ENCODE peak calls at places on chromosomes 1 and 21, in five cellular contexts. H, U, F, I and O are unnamed samples.

GRCh38 chr1:197595244-197595904 is 179.9 kb downstream of the DENND1B start:
- DNase-seq in U (no peak), F (no peak), H (no peak), I (no peak), O (no peak)

GRCh38 chr21:30990514-30991304 is 47.6 kb downstream of the KRTAP19-8 start:
- DNase-seq in U (no peak), I (no peak), H (no peak), F (no peak), O (no peak)

GRCh38 chr1:79695133-79695532 is 688.6 kb upstream of the ADGRL4 start:
- DNase-seq in I (no peak), F (no peak), U (no peak), H (no peak), O (no peak)

GRCh38 chr1:113538225-113538624 is 147.9 kb downstream of the MAGI3 start:
- DNase-seq in H (no peak), U (no peak), I (no peak), F (no peak), O (no peak)

GRCh38 chr21:38505654-38506523 is 7.6 kb upstream of the ERG start:
- DNase-seq in U (peak), H (peak), I (peak), F (peak), O (peak)

GRCh38 chr1:110556471-110556807 is 37.5 kb upstream of the KCNA10 start:
- DNase-seq in U (no peak), I (no peak), F (no peak), H (no peak), O (no peak)

GRCh38 chr1:145778146-145778540 is 45.8 kb downstream of the RNF115 start:
- DNase-seq in H (no peak), U (no peak), F (no peak), I (no peak), O (no peak)

GRCh38 chr1:246680180-246680579 is 44.0 kb upstream of the SCCPDH start:
- DNase-seq in F (no peak), U (peak), H (no peak), I (no peak), O (no peak)

GRCh38 chr1:112297536-112297935 is 98.5 kb upstream of the CTTNBP2NL start:
- DNase-seq in F (no peak), U (no peak), I (no peak), H (no peak), O (no peak)

GRCh38 chr1:226937940-226938725 is 2.0 kb upstream of the COQ8A start:
- DNase-seq in I (no peak), U (no peak), F (no peak), H (peak), O (no peak)

GRCh38 chr1:38029081-38029681 is 16.6 kb downstream of the UTP11 start:
- DNase-seq in I (no peak), F (no peak), H (peak), U (no peak), O (no peak)

GRCh38 chr1:6801998-6802397 is 16.7 kb downstream of the CAMTA1 start:
- DNase-seq in F (no peak), H (no peak), I (no peak), U (peak), O (no peak)

GRCh38 chr1:64097859-64098258 is 105.6 kb upstream of the UBE2U start:
- DNase-seq in F (no peak), U (no peak), I (no peak), H (no peak), O (no peak)

GRCh38 chr21:36985761-36986594 is 19.5 kb upstream of the HLCS start:
- DNase-seq in F (no peak), I (no peak), H (no peak), U (no peak), O (no peak)

GRCh38 chr1:29541641-29542040 is 305.3 kb downstream of the PTPRU start:
- DNase-seq in F (no peak), H (no peak), I (no peak), U (no peak), O (no peak)

GRCh38 chr1:198620951-198621824 is 17.7 kb upstream of the PTPRC start:
- DNase-seq in H (peak), F (no peak), I (no peak), U (no peak), O (no peak)

GRCh38 chr1:180462099-180462498 is 40.3 kb downstream of the ACBD6 start:
- DNase-seq in I (no peak), F (no peak), U (no peak), H (no peak), O (no peak)

GRCh38 chr1:155084722-155085503 is 6.3 kb downstream of the EFNA3 start:
- DNase-seq in F (peak), U (peak), I (peak), H (peak), O (peak)

GRCh38 chr1:155085504-155086181 is 7.0 kb downstream of the EFNA3 start:
- DNase-seq in H (peak), I (peak), U (no peak), F (no peak), O (no peak)

GRCh38 chr1:155082941-155083541 is 4.4 kb downstream of the EFNA3 start:
- DNase-seq in I (peak), F (no peak), H (no peak), U (no peak), O (no peak)

GRCh38 chr1:155082301-155082940 is 3.8 kb downstream of the EFNA3 start:
- DNase-seq in U (no peak), F (no peak), I (no peak), H (no peak), O (no peak)

DNA sequence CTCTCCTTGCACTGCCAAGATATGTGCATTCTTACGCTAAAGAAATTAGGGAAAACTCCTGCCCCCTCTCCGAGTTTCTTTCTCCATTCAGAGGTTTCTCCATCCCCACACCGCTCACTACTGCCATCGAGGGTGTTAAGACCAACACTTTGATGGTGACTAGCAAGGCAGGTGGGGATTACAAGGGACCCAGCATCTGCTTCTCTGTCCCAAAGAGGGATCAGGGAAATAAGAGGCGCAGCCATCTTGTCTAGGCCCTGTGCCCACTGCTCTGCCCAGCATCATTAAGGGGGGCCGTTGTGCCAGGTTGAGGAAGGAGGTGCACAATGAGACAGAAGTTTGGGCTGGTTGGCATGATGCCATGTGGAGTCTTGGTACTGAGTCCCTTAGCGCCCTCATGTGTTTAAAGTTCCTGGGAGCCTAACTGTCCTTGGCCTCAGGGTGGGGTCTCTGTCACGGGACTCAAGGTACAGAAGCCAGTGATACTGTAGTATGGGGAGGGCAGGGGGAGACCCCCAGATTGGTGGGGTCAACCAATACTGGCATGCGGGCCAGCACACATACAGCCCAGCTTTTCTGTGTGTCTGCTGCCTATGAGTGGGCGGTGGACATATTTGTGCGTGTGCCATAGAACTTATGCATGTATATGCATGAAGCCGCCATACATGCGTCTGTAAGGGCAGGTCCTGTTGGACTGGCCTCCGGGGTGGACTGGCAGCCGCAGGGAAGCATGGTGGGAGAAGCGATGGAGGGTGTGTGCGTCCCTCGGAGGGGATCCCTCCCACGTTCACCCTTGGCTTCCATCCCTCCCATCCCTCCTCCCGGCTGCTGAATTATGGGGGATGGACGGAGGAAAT is 5.5 kb downstream of the EFNA3 start:
- DNase-seq in U (peak), H (peak), F (no peak), I (peak), O (no peak)
- TF ChIP-seq CTCF in U (no peak), H (peak), F (peak), I (no peak), O (no peak)

GRCh38 chr1:244448279-244449036 is 3.3 kb downstream of the ADSS2 start:
- DNase-seq in F (no peak), H (no peak), I (no peak), U (peak), O (no peak)

GRCh38 chr1:244449936-244450508 is 1.7 kb downstream of the ADSS2 start:
- DNase-seq in U (peak), I (no peak), H (no peak), F (no peak), O (no peak)

GRCh38 chr1:244447024-244447423 is 4.7 kb downstream of the ADSS2 start:
- DNase-seq in H (no peak), F (no peak), U (no peak), I (no peak), O (no peak)

GRCh38 chr1:244445320-244446181 is 6.2 kb downstream of the ADSS2 start:
- DNase-seq in F (no peak), I (no peak), U (peak), H (no peak), O (no peak)

DNA sequence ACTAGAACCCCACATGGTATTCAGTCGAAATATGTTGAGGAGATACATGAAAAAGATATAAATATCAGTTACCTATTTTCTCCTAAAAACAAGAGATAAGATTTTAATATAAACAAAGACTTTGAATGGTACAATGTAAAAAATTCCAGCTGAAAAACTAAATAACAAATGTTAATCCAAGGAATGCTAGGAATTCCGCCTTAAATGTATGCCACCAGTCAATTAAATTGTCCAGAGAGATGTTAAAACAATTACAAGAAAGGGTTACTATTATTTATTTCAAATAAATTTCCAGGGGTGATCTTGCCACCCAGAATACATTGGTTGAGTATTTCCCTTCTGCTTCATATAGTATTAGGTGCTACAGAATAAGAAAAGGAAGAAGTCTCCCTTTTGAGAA is 4.2 kb downstream of the ADSS2 start:
- DNase-seq in I (no peak), U (peak), H (no peak), F (no peak), O (no peak)
- H3K4me3 ChIP-seq in I (no peak), U (peak), H (peak), F (no peak), O (no peak)

GRCh38 chr21:33373451-33373850 is 29.8 kb upstream of the IFNGR2 start:
- DNase-seq in F (no peak), I (no peak), H (no peak), U (no peak), O (no peak)

GRCh38 chr21:33372582-33372981 is 30.6 kb upstream of the IFNGR2 start:
- DNase-seq in F (no peak), H (no peak), I (no peak), U (no peak), O (no peak)

GRCh38 chr21:33377221-33377620 is 26.0 kb upstream of the IFNGR2 start:
- DNase-seq in U (no peak), H (no peak), I (no peak), F (no peak), O (no peak)

GRCh38 chr21:33374080-33374873 is 28.9 kb upstream of the IFNGR2 start:
- DNase-seq in F (no peak), I (peak), H (peak), U (peak), O (peak)

DNA sequence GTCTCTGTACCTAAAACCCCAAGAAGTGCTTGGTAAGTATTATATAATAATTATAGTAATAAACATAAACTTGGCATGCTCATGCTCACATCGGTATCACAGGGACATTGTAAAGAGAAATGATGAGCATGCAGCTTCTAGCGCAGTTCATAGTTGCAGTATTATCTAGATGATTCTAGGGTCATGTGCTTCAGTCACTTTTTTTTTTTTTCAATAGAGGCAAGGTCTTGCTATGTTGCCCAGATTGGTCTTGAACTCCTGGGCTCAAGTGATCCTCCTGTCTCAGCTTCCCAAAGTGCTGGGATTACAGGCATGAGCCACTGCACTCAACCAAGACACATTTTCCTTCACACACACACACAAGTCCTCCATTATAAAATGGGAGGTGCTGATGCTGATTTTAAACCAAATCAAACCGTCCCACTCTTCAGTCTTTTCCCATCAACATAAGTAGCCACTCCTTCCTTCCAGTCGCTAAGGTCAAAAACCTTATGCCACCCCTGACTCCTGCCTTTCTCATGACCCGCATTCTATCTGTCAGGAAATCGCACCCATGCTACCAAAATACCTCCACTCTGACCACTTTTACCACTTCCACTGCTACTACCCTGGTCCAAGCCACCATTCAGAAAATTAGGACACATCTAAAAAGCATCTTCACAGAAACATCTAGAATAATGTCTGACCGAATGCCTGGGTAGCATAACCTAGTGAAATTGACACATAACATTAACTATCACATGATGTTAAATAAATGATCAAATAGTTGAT is 28.2 kb upstream of the IFNGR2 start:
- DNase-seq in I (no peak), F (no peak), U (no peak), H (no peak), O (no peak)
- TF ChIP-seq CTCF in I (peak), F (no peak), U (no peak), H (no peak), O (no peak)

DNA sequence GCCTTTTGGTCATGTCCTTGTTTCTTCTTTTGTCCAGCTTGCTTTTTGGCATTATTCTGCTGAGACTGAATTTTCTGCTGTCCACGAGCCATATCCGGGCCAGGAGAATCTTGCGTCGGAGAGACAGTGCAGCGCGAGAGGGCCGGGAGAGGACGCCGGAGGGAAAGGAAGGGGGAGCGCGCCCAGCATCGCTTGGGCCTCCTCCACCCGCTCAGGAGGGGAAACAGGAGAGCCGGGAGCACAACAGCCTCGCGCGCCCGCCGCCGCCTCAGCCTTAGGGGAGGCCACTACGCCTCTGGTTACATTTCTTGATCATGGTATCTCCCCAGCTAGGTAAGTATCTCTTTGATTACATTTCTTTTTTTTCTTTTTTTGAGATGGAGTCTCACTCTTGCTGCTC is 7.4 kb upstream of the DEGS1 start:
- DNase-seq in H (no peak), U (no peak), F (no peak), I (no peak), O (no peak)
- H3K4me3 ChIP-seq in H (no peak), U (no peak), F (no peak), I (peak), O (no peak)

GRCh38 chr1:182803846-182804245 is 14.3 kb downstream of the NPL start:
- DNase-seq in U (no peak), F (no peak), H (no peak), I (no peak), O (no peak)

GRCh38 chr1:182807907-182808306 is 18.3 kb downstream of the NPL start:
- DNase-seq in U (no peak), F (no peak), H (no peak), I (no peak), O (no peak)

GRCh38 chr1:182802006-182802798 is 12.6 kb downstream of the NPL start:
- DNase-seq in U (no peak), F (no peak), H (no peak), I (peak), O (no peak)

GRCh38 chr1:182809414-182809957 is 19.9 kb downstream of the NPL start:
- DNase-seq in U (no peak), I (no peak), H (no peak), F (no peak), O (no peak)

GRCh38 chr1:182806015-182806678 is 16.6 kb downstream of the NPL start:
- DNase-seq in H (no peak), F (no peak), I (no peak), U (no peak), O (no peak)
- TF ChIP-seq CTCF in H (no peak), F (no peak), I (no peak), U (no peak), O (peak)

GRCh38 chr1:223748405-223748772 is 36.0 kb downstream of the CAPN2 start:
- DNase-seq in U (peak), H (peak), F (no peak), I (no peak), O (no peak)
- H3K4me3 ChIP-seq in U (no peak), H (no peak), F (peak), I (peak), O (no peak)

GRCh38 chr1:53573931-53574330 is 114.7 kb downstream of the DMRTB1 start:
- DNase-seq in F (no peak), I (no peak), U (no peak), H (no peak), O (no peak)
- TF ChIP-seq CTCF in F (no peak), I (no peak), U (no peak), H (no peak), O (no peak)

DNA sequence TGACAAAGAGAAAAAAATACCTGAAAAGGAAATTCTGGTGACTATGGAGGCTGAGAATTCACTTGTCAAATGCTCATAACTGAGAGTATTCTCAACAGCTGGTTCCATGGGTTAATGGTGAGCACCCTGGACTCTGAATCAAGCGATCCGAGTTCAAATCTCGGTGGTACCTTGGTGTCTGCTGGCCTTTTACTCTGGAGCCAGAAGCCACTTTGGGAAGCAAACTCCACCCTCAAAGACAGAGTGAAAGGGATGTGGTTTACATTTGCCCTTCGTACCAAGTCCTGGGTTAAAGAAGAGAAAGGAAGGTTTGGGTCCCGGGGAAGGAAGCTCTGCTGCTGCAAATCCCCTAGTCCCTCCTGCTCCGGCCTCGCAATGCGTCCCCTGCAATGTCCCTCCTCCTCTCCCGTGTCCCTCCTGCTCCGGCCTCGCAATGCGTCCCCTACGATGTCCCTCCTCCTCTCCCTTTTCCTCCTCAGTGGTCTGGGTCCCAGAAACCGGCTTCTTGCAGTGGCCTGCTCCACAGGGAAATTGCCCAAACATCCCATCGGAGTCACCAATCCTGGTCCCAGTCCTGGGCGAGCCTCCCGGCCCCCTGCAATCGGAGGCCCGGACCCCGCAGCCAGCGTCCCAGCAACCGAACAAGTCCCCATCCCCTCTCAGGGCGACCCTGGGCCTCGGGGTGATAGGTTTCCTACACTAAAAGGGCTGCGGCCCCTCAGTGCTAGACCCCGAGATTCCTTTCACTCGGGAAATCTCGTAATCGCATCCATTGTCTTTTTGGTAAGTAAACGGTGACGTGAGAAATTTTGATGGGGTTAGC is 129.4 kb downstream of the PPIAL4G start:
- DNase-seq in H (no peak), F (no peak), U (peak), I (no peak), O (peak)
- H3K4me3 ChIP-seq in H (no peak), F (no peak), U (no peak), I (no peak), O (no peak)

DNA sequence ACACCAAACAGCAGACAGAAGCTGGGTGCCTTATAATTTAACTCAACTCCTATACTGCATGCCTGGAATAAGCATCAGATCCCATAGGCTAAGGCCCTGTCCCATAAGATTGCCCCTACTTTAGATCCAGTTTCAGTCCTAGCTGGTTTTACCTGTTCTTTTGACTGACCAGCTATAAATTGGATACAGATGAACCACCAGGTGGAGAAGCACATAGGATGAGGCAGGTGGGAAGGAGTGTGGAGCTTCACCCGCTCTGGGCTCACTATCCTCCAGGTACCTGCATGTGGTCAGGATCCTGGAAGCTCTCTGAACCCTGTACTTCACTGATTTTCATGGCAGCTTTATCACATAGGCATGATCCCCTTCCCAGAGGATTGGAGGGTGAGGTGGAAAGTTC is 51.3 kb downstream of the MAST2 start:
- DNase-seq in I (no peak), U (no peak), F (no peak), H (no peak), O (no peak)
- TF ChIP-seq CTCF in I (no peak), U (no peak), F (no peak), H (no peak), O (no peak)